ENCODE peak calls at places on chromosomes 5 and 9, in nine cellular contexts. F is lung microvascular endothelial cell; N is activated CD4-positive, CD25-positive, alpha-beta regulatory T cell; J is adipocyte; D is NCI-H82; X is T1000; A is epithelial cell of esophagus; Q is H9; L is stimulated activated CD4-positive, alpha-beta T cell treated with anti-CD3 and anti-CD28 coated beads, Interleukin-1b, Interleukin-23, amount 100 ng/mL, for 24 hours. M is an unnamed sample.

GRCh38 chr5:67807116-67807888 is 408.3 kb upstream of the PIK3R1 start:
- DNase-seq in A (peak), D (no peak), J (no peak), N (no peak), F (no peak), X (no peak), Q (no peak), L (no peak), M (no peak)

GRCh38 chr9:38724749-38725148 is 4.8 kb upstream of the FAM240B start:
- DNase-seq in N (no peak), D (no peak), L (no peak), X (no peak), F (no peak), Q (no peak), A (no peak), J (no peak), M (no peak)

GRCh38 chr9:35835216-35835604 is 6.2 kb downstream of the TMEM8B start:
- DNase-seq in A (peak), L (no peak), Q (peak), J (no peak), D (peak), F (no peak), X (no peak), N (no peak), M (no peak)

GRCh38 chr9:129486496-129487306 is 134.2 kb downstream of the C9orf50 start:
- DNase-seq in L (no peak), X (no peak), A (no peak), F (no peak), Q (no peak), N (no peak), D (no peak), J (peak), M (peak)

GRCh38 chr5:175688352-175689146 is 30.7 kb downstream of the HRH2 start:
- DNase-seq in N (no peak), J (no peak), X (no peak), F (no peak), L (no peak), Q (no peak), A (no peak), D (peak), M (no peak)

GRCh38 chr5:115514220-115514619 is 30.4 kb downstream of the FEM1C start:
- DNase-seq in N (no peak), Q (no peak), L (no peak), F (no peak), A (no peak), D (no peak), J (no peak), X (no peak), M (peak)

GRCh38 chr5:1103505-1104326 is 8.1 kb downstream of the SLC12A7 start:
- DNase-seq in N (no peak), X (no peak), A (no peak), J (no peak), F (peak), D (no peak), Q (no peak), L (no peak), M (no peak)

GRCh38 chr5:126357585-126358342 is 65.4 kb upstream of the GRAMD2B start:
- DNase-seq in D (no peak), N (no peak), X (no peak), Q (no peak), F (no peak), A (no peak), J (no peak), L (no peak), M (no peak)

GRCh38 chr5:159161361-159162214 is 47.8 kb downstream of the RNF145 start:
- DNase-seq in Q (no peak), F (no peak), J (no peak), X (no peak), N (no peak), D (peak), L (no peak), A (peak), M (no peak)

GRCh38 chr5:123617561-123617960 is 105.6 kb downstream of the CSNK1G3 start:
- DNase-seq in X (no peak), N (no peak), L (no peak), J (no peak), F (no peak), D (no peak), A (no peak), Q (no peak), M (no peak)

GRCh38 chr5:56207537-56207936 is 25.6 kb downstream of the ANKRD55 start:
- DNase-seq in X (no peak), L (no peak), J (no peak), N (no peak), A (peak), D (no peak), Q (no peak), F (peak), M (no peak)

GRCh38 chr5:127707209-127707608 is 4.0 kb downstream of the CCDC192 start:
- DNase-seq in Q (no peak), X (no peak), F (no peak), L (no peak), D (no peak), A (no peak), N (no peak), J (no peak), M (no peak)

GRCh38 chr5:77590347-77590746 is 48.2 kb downstream of the OTP start:
- DNase-seq in J (no peak), X (no peak), Q (no peak), L (no peak), D (peak), A (no peak), F (no peak), N (no peak), M (no peak)

GRCh38 chr5:14581891-14582796 is 552 bp downstream of the OTULINL start:
- DNase-seq in Q (peak), J (peak), N (peak), D (peak), A (peak), X (peak), F (peak), L (peak), M (no peak)

GRCh38 chr5:73303139-73304079 is 130.4 kb downstream of the TMEM174 start:
- DNase-seq in J (no peak), D (no peak), Q (peak), L (no peak), N (no peak), F (no peak), A (no peak), X (no peak), M (no peak)

GRCh38 chr9:87675906-87676515 is 49.9 kb upstream of the CTSL start:
- DNase-seq in N (no peak), L (no peak), J (no peak), A (no peak), Q (peak), D (no peak), X (no peak), F (no peak), M (no peak)

GRCh38 chr9:95315108-95315746 is 2.3 kb downstream of the FANCC start:
- DNase-seq in L (no peak), J (no peak), N (no peak), X (no peak), F (no peak), D (peak), A (no peak), Q (no peak), M (no peak)